ENCODE peak calls at places on chromosomes 5 and 9, in six cellular contexts. S is WTC11; Z is NAMALWA; W is stimulated activated CD4-positive, alpha-beta T cell treated with anti-CD3 and anti-CD28 coated beads, Interleukin-2, amount 100 ng/mL, for 48 hours; C is AG08396; F is stimulated activated CD8-positive, alpha-beta memory T cell treated with anti-CD3 and anti-CD28 coated beads, Interleukin-7, amount 100 ng/mL, for 1 hour. R is an unnamed sample.
A peak's percentile ranks its signal among the peaks of the same experiment; 100 is the strongest.

GRCh38 chr5:54294097-54294667 is 16.2 kb downstream of the ARL15 start:
- DNase-seq in W (no peak), S (no peak), C (no peak), Z (no peak), F (no peak), R (no peak)

GRCh38 chr9:128127568-128127989 is at the start of gene PTGES2:
- DNase-seq in S (peak; percentile 68), C (peak; percentile 90), Z (peak; percentile 87), W (peak; percentile 71), F (peak; percentile 59), R (peak; percentile 81)

GRCh38 chr5:31655491-31655890 is 16.6 kb downstream of the PDZD2 start:
- DNase-seq in W (no peak), Z (no peak), S (no peak), C (no peak), F (no peak), R (no peak)

GRCh38 chr5:163330723-163331668 is 106.4 kb upstream of the CCNG1 start:
- DNase-seq in W (no peak), C (no peak), Z (no peak), S (peak; percentile 24), F (no peak), R (no peak)

GRCh38 chr9:105299190-105299854 is 54.9 kb downstream of the SLC44A1 start:
- DNase-seq in F (no peak), W (no peak), S (no peak), C (peak; percentile 72), Z (no peak), R (peak; percentile 99)

GRCh38 chr5:172954277-172954676 is 4.9 kb upstream of the RPL26L1 start:
- DNase-seq in S (no peak), Z (no peak), F (no peak), C (no peak), W (no peak), R (no peak)

GRCh38 chr9:37327553-37327952 is 94.9 kb upstream of the GRHPR start:
- DNase-seq in S (no peak), C (no peak), F (no peak), W (no peak), Z (peak; percentile 59), R (no peak)

GRCh38 chr9:125883548-125883947 is 136.4 kb downstream of the PBX3 start:
- DNase-seq in C (no peak), S (no peak), F (no peak), W (no peak), Z (no peak), R (no peak)

GRCh38 chr5:173165193-173165988 is 21.1 kb downstream of the BNIP1 start:
- DNase-seq in W (no peak), C (no peak), Z (no peak), F (no peak), S (no peak), R (no peak)

GRCh38 chr9:68653141-68653595 is 51.9 kb upstream of the PIP5K1B start:
- DNase-seq in Z (no peak), C (no peak), F (no peak), S (no peak), W (peak; percentile 35), R (no peak)